ENCODE peak calls at places on chromosome 2, in four cellular contexts. M, Z, F and N are unnamed samples.

GRCh38 chr2:48940606-48941005 is 185.1 kb upstream of the LHCGR start:
- DNase-seq in M (no peak), Z (no peak), F (no peak), N (no peak)

GRCh38 chr2:27408601-27409320 is 630 bp downstream of the PPM1G start:
- DNase-seq in M (no peak), Z (no peak), F (peak; percentile 40), N (no peak)

GRCh38 chr2:19540739-19541503 is 182.5 kb upstream of the OSR1 start:
- DNase-seq in M (no peak), Z (no peak), F (no peak), N (no peak)

GRCh38 chr2:27509326-27509725 is 12.7 kb downstream of the GCKR start:
- DNase-seq in M (no peak), Z (no peak), F (no peak), N (no peak)

GRCh38 chr2:19743641-19744040 is 158.1 kb downstream of the TTC32 start:
- DNase-seq in M (no peak), Z (no peak), F (no peak), N (no peak)

GRCh38 chr2:225510794-225511193 is 111.3 kb downstream of the NYAP2 start:
- DNase-seq in M (no peak), Z (no peak), F (no peak), N (no peak)

GRCh38 chr2:118990757-118991545 is 49.0 kb downstream of the MARCO start:
- DNase-seq in M (no peak), Z (no peak), F (no peak), N (peak; percentile 29)

GRCh38 chr2:176104338-176105077 is 2.6 kb upstream of the HOXD11 start:
- DNase-seq in M (no peak), Z (no peak), F (no peak), N (no peak)

GRCh38 chr2:19021721-19022120 is 336.7 kb downstream of the OSR1 start:
- DNase-seq in M (peak; percentile 52), Z (no peak), F (no peak), N (no peak)

GRCh38 chr2:220228310-220229006 is 601.0 kb downstream of the SLC4A3 start:
- DNase-seq in M (peak; percentile 27), Z (no peak), F (no peak), N (no peak)

GRCh38 chr2:73176881-73177644 is 25.3 kb upstream of the NOTO start:
- DNase-seq in M (peak; percentile 78), Z (no peak), F (peak; percentile 94), N (peak; percentile 43)

GRCh38 chr2:111703759-111704158 is 180.2 kb downstream of the ANAPC1 start:
- DNase-seq in M (no peak), Z (no peak), F (no peak), N (no peak)

GRCh38 chr2:178514664-178515063 is 34.4 kb downstream of the PLEKHA3 start:
- DNase-seq in M (no peak), Z (no peak), F (no peak), N (no peak)

GRCh38 chr2:1461507-1462390 is 48.5 kb downstream of the TPO start:
- DNase-seq in M (no peak), Z (no peak), F (no peak), N (no peak)

GRCh38 chr2:28375742-28376631 is 16.7 kb upstream of the FOSL2 start:
- DNase-seq in M (no peak), Z (no peak), F (no peak), N (no peak)

GRCh38 chr2:3282056-3282998 is 95.3 kb downstream of the EIPR1 start:
- DNase-seq in M (no peak), Z (no peak), F (no peak), N (no peak)

GRCh38 chr2:207530160-207531023 is 630 bp downstream of the CREB1 start:
- DNase-seq in M (peak; percentile 30), Z (no peak), F (peak; percentile 42), N (no peak)

DNA sequence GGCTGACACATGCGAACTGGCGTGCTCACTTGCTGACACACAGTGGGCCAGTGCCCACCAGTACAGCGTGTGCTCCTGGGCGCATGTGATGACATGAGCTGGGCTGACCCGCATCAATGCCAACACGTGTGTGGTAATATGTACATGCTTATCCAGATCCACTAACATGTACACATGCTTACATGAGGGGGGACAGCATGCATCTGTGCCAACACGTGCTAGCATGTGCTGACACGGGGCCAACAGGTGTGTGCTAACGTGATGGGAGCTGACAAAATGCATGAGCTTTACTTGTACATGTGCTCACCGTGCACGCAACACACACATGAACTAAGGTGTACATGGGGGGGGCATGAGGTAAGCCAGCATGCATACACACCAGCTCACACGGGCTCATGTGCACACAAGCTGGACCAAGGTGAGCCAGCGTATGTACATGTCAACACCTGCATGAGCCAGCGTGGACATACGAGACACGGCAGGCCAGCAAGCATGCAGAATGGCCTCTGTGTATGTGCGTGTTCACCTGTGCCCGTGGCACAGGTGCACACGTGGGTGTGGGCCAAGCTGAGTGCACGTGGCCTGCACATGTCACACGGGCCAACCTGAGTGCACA is 28.5 kb downstream of the GPC1 start:
- DNase-seq in M (no peak), Z (no peak), F (no peak), N (no peak)
- TF ChIP-seq CREB1 in M (no peak), Z (no peak), F (no peak), N (no peak)

GRCh38 chr2:7972670-7973069 is 709.2 kb upstream of the ID2 start:
- DNase-seq in M (no peak), Z (no peak), F (no peak), N (no peak)
- TF ChIP-seq SIN3A in M (no peak), Z (no peak), F (no peak), N (no peak)

GRCh38 chr2:236209535-236209934 is 41.3 kb upstream of the GBX2 start:
- DNase-seq in M (no peak), Z (no peak), F (no peak), N (no peak)

GRCh38 chr2:236209996-236210395 is 41.8 kb upstream of the GBX2 start:
- DNase-seq in M (no peak), Z (no peak), F (no peak), N (no peak)

GRCh38 chr2:236208281-236208900 is 40.2 kb upstream of the GBX2 start:
- DNase-seq in M (no peak), Z (no peak), F (no peak), N (peak; percentile 48)

GRCh38 chr2:236211281-236211680 is 43.1 kb upstream of the GBX2 start:
- DNase-seq in M (no peak), Z (no peak), F (no peak), N (no peak)

GRCh38 chr2:236210536-236210935 is 42.4 kb upstream of the GBX2 start:
- DNase-seq in M (no peak), Z (no peak), F (no peak), N (no peak)
- TF ChIP-seq CREB1 in M (no peak), Z (no peak), F (no peak), N (no peak)

DNA sequence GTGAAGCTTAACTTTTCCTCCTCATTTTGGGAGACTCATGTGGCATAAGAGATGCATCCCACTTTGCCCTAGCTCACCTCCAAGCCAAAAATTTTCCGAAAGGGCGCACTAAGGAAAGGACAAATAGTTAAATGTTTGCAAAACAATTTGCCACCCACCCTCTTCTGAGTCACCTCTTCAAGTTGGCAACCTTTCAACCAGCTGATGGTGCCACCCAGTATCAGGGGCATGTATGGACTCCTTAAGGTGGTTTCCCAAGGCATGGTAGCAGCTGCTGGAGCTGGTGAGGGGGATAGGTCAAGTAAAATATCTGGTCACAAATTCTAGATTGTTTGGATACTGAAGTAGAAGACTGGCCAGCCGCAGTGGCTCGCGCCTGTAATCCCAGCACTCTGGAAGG is 17.2 kb upstream of the ITGAV start:
- DNase-seq in M (no peak), Z (no peak), F (no peak), N (no peak)
- TF ChIP-seq SIN3A in M (no peak), Z (no peak), F (no peak), N (no peak)

GRCh38 chr2:50720695-50721314 is 311.1 kb downstream of the NRXN1 start:
- DNase-seq in M (no peak), Z (no peak), F (no peak), N (no peak)
- TF ChIP-seq CREB1 in M (no peak), Z (no peak), F (no peak), N (no peak)

GRCh38 chr2:114008720-114009119 is 118.8 kb downstream of the ACTR3 start:
- DNase-seq in M (no peak), Z (no peak), F (no peak), N (no peak)
- TF ChIP-seq SIN3A in M (no peak), Z (no peak), F (no peak), N (no peak)

DNA sequence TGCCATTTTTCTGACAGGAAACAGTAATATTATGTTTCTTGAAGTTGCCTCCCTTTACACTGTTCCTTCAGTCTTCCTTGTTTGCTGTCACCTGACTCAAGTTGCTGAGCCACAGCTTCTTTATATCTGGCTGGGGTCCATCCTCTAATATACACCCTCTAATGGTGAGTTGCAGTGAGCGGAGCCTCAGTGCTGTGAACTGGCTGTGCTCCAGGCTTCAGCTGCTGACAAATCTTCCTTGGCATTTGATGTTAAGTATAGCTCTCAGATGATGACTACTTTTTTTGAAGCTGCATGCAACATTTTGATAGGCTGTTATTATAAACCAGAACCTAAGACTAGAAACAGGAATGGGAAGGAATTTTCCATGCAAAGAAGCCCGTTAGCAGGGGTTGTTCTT is 366.7 kb downstream of the NUP35 start:
- DNase-seq in M (no peak), Z (no peak), F (no peak), N (no peak)
- TF ChIP-seq CREB1 in M (no peak), Z (no peak), F (no peak), N (no peak)

DNA sequence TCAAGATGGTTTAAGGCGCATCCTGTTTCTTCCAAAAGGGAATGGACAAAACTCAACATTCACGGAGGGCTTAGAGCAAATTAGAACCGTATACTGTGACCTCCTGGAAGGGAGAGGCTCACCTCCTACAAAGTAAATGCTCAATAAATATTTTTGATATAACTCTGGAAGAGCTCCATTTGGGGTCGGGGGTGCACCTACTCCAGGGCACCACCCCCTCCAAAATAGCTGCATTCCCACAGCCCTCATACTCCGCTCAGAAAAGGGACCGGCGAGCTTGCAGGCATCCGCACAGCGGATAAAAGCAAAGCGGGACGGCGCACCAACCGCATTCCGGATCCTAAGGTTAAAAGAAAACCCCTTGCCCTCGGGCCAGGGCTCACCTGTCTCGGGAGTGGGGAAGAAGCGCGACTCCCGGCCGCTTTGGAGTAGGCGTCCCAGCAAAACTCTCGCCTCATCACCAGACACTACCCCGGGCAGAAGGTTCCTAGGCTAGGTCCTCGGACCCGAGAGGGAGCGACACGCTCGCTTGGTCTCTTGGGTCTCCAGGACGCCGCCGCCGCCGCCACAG is 378 bp downstream of the WDPCP start:
- DNase-seq in M (no peak), Z (no peak), F (no peak), N (peak; percentile 1)
- TF ChIP-seq SIN3A in M (no peak), Z (no peak), F (no peak), N (no peak)

GRCh38 chr2:230691005-230691647 is 21.5 kb upstream of the CAB39 start:
- DNase-seq in M (peak; percentile 65), Z (no peak), F (no peak), N (no peak)
- TF ChIP-seq CREB1 in M (peak; percentile 31), Z (no peak), F (no peak), N (no peak)